ENCODE peak calls at places on chromosomes 7 and 10, in five cellular contexts. B is fibroblast of the aortic adventitia; X is posterior vena cava; N is effector CD4-positive, alpha-beta T cell; P is activated T-helper 1 cell treated with anti-CD3 and anti-CD28 coated beads, Interleukin-2, amount 50 U/mL, for 16 hours. S is an unnamed sample.
A peak's percentile ranks its signal among the peaks of the same experiment; 100 is the strongest.

GRCh38 chr7:4613855-4614548 is 68.1 kb upstream of the FOXK1 start:
- DNase-seq in B (peak; percentile 84), X (peak; percentile 82), N (no peak), P (no peak), S (peak; percentile 78)

GRCh38 chr10:69451784-69452251 is 553 bp downstream of the TSPAN15 start:
- DNase-seq in B (no peak), X (no peak), N (no peak), P (no peak), S (no peak)

GRCh38 chr7:81285142-81285871 is 366.5 kb upstream of the SEMA3C start:
- DNase-seq in B (peak; percentile 85), X (no peak), N (no peak), P (no peak), S (peak; percentile 97)

GRCh38 chr7:92613214-92613613 is 23.0 kb upstream of the FAM133B start:
- DNase-seq in B (no peak), X (no peak), N (no peak), P (no peak), S (no peak)

GRCh38 chr7:145088111-145088745 is 252.4 kb upstream of the TPK1 start:
- DNase-seq in B (no peak), X (no peak), N (no peak), P (no peak), S (no peak)

GRCh38 chr10:78760463-78761240 is 308.1 kb upstream of the ZMIZ1 start:
- DNase-seq in B (no peak), X (peak; percentile 69), N (no peak), P (no peak), S (no peak)

GRCh38 chr10:80192553-80192952 is 12.8 kb downstream of the ANXA11 start:
- DNase-seq in B (no peak), X (no peak), N (no peak), P (no peak), S (no peak)

GRCh38 chr7:25460426-25460825 is 232.1 kb upstream of the NPVF start:
- DNase-seq in B (no peak), X (no peak), N (no peak), P (no peak), S (no peak)

GRCh38 chr7:143384741-143385631 is 3.8 kb downstream of the ZYX start:
- DNase-seq in B (no peak), X (peak; percentile 64), N (no peak), P (no peak), S (no peak)

GRCh38 chr10:5504146-5505072 is 5.0 kb upstream of the CALML5 start:
- DNase-seq in B (no peak), X (peak; percentile 63), N (no peak), P (no peak), S (no peak)

GRCh38 chr7:151704284-151704968 is 172.5 kb downstream of the PRKAG2 start:
- DNase-seq in B (no peak), X (no peak), N (no peak), P (no peak), S (no peak)

GRCh38 chr7:13359656-13360055 is 629.8 kb downstream of the ETV1 start:
- DNase-seq in B (no peak), X (no peak), N (no peak), P (no peak), S (no peak)

GRCh38 chr10:22545643-22546042 is 168.7 kb downstream of the PIP4K2A start:
- DNase-seq in B (no peak), X (no peak), N (no peak), P (no peak), S (no peak)

GRCh38 chr7:5484921-5485320 is 61.3 kb upstream of the TNRC18 start:
- DNase-seq in B (no peak), X (no peak), N (no peak), P (no peak), S (no peak)

GRCh38 chr10:125144209-125144608 is 16.2 kb downstream of the CTBP2 start:
- DNase-seq in B (no peak), X (no peak), N (no peak), P (no peak), S (no peak)